ENCODE peak calls at places on chromosomes 5 and 9, in four cellular contexts. Q is K562, V is HepG2, P is SK-N-SH. G is an unnamed sample.
A peak's percentile ranks its signal among the peaks of the same experiment; 100 is the strongest.

GRCh38 chr5:145979270-145980223 is 43.2 kb downstream of the SH3RF2 start:
- DNase-seq in Q (no peak), V (peak; percentile 96), P (no peak), G (no peak)

GRCh38 chr5:134125195-134126015 is 10.9 kb downstream of the TCF7 start:
- DNase-seq in Q (no peak), V (no peak), P (peak; percentile 82), G (no peak)

GRCh38 chr5:75847561-75848021 is 130.4 kb upstream of the POC5 start:
- DNase-seq in Q (no peak), V (no peak), P (no peak), G (no peak)

GRCh38 chr9:121499427-121500164 is at the start of gene GGTA1:
- DNase-seq in Q (peak; percentile 55), V (no peak), P (peak; percentile 90), G (no peak)

GRCh38 chr5:7794823-7795222 is 56.1 kb downstream of the CFAP90 start:
- DNase-seq in Q (no peak), V (no peak), P (no peak), G (no peak)

GRCh38 chr5:177494356-177495195 is 2.8 kb downstream of the PDLIM7 start:
- DNase-seq in Q (peak; percentile 62), V (peak; percentile 47), P (peak; percentile 88), G (peak; percentile 75)

GRCh38 chr5:111551120-111551519 is 38.8 kb upstream of the STARD4 start:
- DNase-seq in Q (no peak), V (no peak), P (no peak), G (no peak)

GRCh38 chr9:14438232-14438966 is 124.5 kb upstream of the NFIB start:
- DNase-seq in Q (no peak), V (no peak), P (peak; percentile 63), G (no peak)

GRCh38 chr5:92513067-92513466 is 1068.0 kb downstream of the NR2F1-AS1 start:
- DNase-seq in Q (no peak), V (no peak), P (no peak), G (no peak)

GRCh38 chr9:96680812-96681499 is 25.8 kb upstream of the PRXL2C start:
- DNase-seq in Q (peak; percentile 56), V (no peak), P (peak; percentile 19), G (no peak)

GRCh38 chr5:115274584-115274983 is 11.9 kb upstream of the PGGT1B start:
- DNase-seq in Q (no peak), V (no peak), P (no peak), G (no peak)

GRCh38 chr9:83355024-83355444 is 183.2 kb downstream of the FRMD3 start:
- DNase-seq in Q (no peak), V (no peak), P (no peak), G (no peak)

GRCh38 chr9:84456526-84456925 is 116.0 kb upstream of the SLC28A3 start:
- DNase-seq in Q (no peak), V (no peak), P (no peak), G (no peak)

GRCh38 chr9:76759726-76760125 is 4.5 kb upstream of the PCA3 start:
- DNase-seq in Q (no peak), V (no peak), P (no peak), G (no peak)

GRCh38 chr9:13279284-13280162 is at the start of gene MPDZ:
- DNase-seq in Q (peak; percentile 70), V (peak; percentile 31), P (peak; percentile 91), G (peak; percentile 79)

GRCh38 chr9:136630662-136630992 is 32.1 kb upstream of the EGFL7 start:
- DNase-seq in Q (no peak), V (no peak), P (no peak), G (no peak)

GRCh38 chr9:7392161-7392560 is 407.4 kb downstream of the DMAC1 start:
- DNase-seq in Q (no peak), V (no peak), P (no peak), G (no peak)

GRCh38 chr9:23743041-23743440 is 83.0 kb downstream of the ELAVL2 start:
- DNase-seq in Q (no peak), V (no peak), P (no peak), G (no peak)

GRCh38 chr9:130444565-130445221 is at the start of gene ASS1:
- DNase-seq in Q (peak; percentile 98), V (peak; percentile 33), P (no peak), G (no peak)

GRCh38 chr9:134162926-134163373 is 1.4 kb downstream of the RNU6ATAC start:
- DNase-seq in Q (no peak), V (no peak), P (no peak), G (no peak)

GRCh38 chr9:89463986-89464901 is 33.7 kb downstream of the SEMA4D start:
- DNase-seq in Q (no peak), V (no peak), P (no peak), G (no peak)

GRCh38 chr9:113775714-113776113 is 100.4 kb upstream of the ZNF618 start:
- DNase-seq in Q (no peak), V (no peak), P (no peak), G (no peak)

GRCh38 chr9:87157366-87158031 is 210.2 kb upstream of the GAS1 start:
- DNase-seq in Q (no peak), V (no peak), P (no peak), G (no peak)

GRCh38 chr5:2432070-2432920 is 319.2 kb downstream of the IRX2 start:
- DNase-seq in Q (no peak), V (no peak), P (no peak), G (no peak)

GRCh38 chr9:108645520-108645919 is 210.3 kb downstream of the ACTL7B start:
- DNase-seq in Q (no peak), V (no peak), P (no peak), G (no peak)

GRCh38 chr9:78559449-78559885 is 262.5 kb downstream of the PSAT1 start:
- DNase-seq in Q (no peak), V (no peak), P (no peak), G (no peak)

GRCh38 chr5:107224272-107224671 is 446.5 kb downstream of the EFNA5 start:
- DNase-seq in Q (no peak), V (no peak), P (no peak), G (no peak)

DNA sequence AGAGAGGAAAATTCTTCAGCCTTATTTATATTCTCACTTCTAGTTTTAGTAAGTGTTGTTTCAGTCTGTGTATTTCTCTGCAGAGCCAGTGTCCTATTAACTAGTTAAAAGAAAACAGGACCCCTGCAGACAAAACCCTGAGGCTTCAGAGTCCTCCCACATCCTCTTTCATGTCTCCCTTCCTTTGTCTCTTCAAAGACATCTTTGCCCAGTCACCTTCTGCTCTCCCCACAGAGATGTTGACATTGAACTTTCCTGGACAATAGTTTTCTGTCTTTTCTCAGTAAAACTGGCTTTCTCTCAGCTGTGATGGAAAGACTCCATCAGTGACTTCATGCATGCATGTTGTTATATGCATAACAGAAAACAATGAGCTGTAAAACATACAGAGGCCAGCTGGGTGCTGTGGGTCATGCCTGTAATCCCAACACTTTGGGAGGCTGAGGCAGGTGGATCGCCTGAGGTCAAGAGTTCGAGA is 20.2 kb downstream of the GRAMD2B start:
- DNase-seq in Q (no peak), V (peak; percentile 29), P (no peak), G (no peak)
- TF ChIP-seq EP300 in Q (no peak), V (peak; percentile 12), P (no peak), G (no peak)

DNA sequence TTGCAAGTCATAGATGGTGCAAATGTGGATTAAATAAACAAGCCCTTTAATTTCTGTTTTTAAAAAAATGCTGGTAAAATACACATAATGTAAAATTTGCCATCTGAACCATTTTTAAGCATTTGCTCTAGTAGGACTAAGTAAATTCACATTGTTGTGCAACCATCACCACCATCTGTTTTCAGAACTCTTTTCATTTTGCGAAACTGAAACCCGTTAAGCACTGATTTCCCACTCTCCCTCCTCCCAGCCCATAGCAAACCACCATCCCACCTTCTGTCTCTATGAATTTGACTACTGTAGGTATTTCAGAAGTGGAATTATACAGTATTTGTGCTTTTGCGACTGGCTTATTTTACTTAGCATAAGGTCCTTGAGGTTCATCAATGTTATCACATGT is 103.3 kb upstream of the CNTLN start:
- DNase-seq in Q (no peak), V (no peak), P (no peak), G (no peak)
- TF ChIP-seq TAF1 in Q (no peak), V (no peak), P (no peak), G (no peak)

DNA sequence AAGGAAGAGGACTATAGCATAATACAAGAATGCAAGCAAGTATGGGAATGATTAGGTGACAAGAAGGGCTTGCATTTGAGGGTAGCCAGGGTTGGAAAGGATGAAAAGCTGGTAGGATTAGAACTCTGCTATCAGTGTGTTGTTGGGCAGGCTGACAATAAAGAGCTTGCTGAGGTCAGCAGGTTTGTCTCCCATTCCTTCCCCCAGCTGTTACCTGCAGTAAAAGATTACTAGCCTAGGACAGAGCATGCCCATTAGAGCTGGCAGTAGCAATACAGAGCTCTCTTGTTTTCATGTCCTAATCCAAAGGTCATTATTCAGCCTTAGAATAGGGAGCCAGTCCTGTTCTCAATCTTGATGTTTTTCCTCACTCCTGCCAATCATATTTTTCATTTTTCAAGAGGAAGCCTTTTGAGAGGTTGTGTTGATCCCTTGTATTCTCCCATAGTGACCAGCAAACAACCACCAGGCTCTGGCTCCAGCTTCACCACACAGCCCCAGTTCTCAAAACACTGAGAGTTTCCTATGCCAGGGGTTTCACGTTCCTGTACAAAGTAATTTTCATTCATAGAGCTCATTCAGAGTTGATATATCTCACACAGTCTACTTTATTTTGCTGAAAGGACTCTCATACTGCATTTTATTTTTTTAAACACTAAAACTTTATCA is 71.7 kb downstream of the OR2K2 start:
- DNase-seq in Q (no peak), V (no peak), P (no peak), G (no peak)
- H3K27me3 ChIP-seq in Q (no peaks in the 10 kb centered on the region), V (no peaks in the 10 kb centered on the region), P (no peaks in the 10 kb centered on the region), G (no peaks in the 10 kb centered on the region)

DNA sequence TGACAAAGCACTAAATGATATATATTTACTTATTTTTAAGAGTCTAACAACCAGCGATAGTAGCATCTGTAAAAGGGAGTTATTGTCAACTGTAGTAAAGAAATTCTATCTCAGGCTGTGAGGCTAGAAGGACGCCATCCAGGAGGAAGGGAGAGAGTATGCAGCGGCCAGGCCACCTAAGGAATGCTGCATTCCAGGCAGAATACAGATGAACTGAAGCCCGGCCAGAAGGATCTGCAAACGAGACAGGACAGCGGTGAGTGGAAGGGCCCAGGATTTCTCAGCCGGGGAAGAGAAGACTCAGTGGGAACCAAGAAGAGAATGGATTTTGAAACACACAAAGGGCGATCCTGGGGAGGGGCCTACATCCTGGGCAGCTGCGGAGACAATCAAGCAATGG is 7.4 kb downstream of the RETREG1 start:
- DNase-seq in Q (no peak), V (no peak), P (no peak), G (no peak)
- TF ChIP-seq EP300 in Q (no peak), V (no peak), P (no peak), G (no peak)

GRCh38 chr5:158660726-158661125 is 439.0 kb downstream of the EBF1 start:
- DNase-seq in Q (no peak), V (no peak), P (no peak), G (no peak)
- TF ChIP-seq TAF1 in Q (no peak), V (no peak), P (no peak), G (no peak)